ENCODE peak calls at places on chromosomes 11 and 22, in nine cellular contexts. One of them, this sample, is unnamed.

GRCh38 chr22:22697377-22698120 is 53.1 kb downstream of the GGTLC2 start:
- DNase-seq in upper lobe of right lung: no peak
- DNase-seq in choroid plexus epithelial cell: no peak
- DNase-seq in Calu3: no peak
- DNase-seq in MCF 10A: no peak
- DNase-seq in fibroblast of lung: no peak
- DNase-seq in GM06990: no peak
- DNase-seq in Caco-2: no peak
- DNase-seq in cardiac fibroblast: no peak
- DNase-seq in this sample: no peak

GRCh38 chr11:1773131-1773510 is 9.4 kb upstream of the CTSD start:
- DNase-seq in MCF 10A: no peak
- DNase-seq in Calu3: no peak
- DNase-seq in cardiac fibroblast: no peak
- DNase-seq in fibroblast of lung: no peak
- DNase-seq in choroid plexus epithelial cell: no peak
- DNase-seq in GM06990: no peak
- DNase-seq in upper lobe of right lung: no peak
- DNase-seq in Caco-2: peak; percentile 39
- DNase-seq in this sample: no peak

GRCh38 chr11:7967826-7968225 is 2.6 kb upstream of the NLRP10 start:
- DNase-seq in upper lobe of right lung: no peak
- DNase-seq in fibroblast of lung: peak; percentile 46
- DNase-seq in Calu3: no peak
- DNase-seq in cardiac fibroblast: no peak
- DNase-seq in choroid plexus epithelial cell: peak; percentile 8
- DNase-seq in MCF 10A: no peak
- DNase-seq in Caco-2: no peak
- DNase-seq in GM06990: no peak
- DNase-seq in this sample: peak; percentile 77

GRCh38 chr22:42439821-42440674 is 7.8 kb upstream of the NFAM1 start:
- DNase-seq in Caco-2: no peak
- DNase-seq in cardiac fibroblast: peak; percentile 42
- DNase-seq in Calu3: peak; percentile 34
- DNase-seq in GM06990: peak; percentile 40
- DNase-seq in fibroblast of lung: peak; percentile 41
- DNase-seq in MCF 10A: peak; percentile 56
- DNase-seq in upper lobe of right lung: peak; percentile 85
- DNase-seq in choroid plexus epithelial cell: peak; percentile 50
- DNase-seq in this sample: no peak

GRCh38 chr22:36366291-36366708 is 21.5 kb downstream of the MYH9 start:
- DNase-seq in MCF 10A: no peak
- DNase-seq in Caco-2: no peak
- DNase-seq in cardiac fibroblast: peak; percentile 58
- DNase-seq in fibroblast of lung: peak; percentile 75
- DNase-seq in choroid plexus epithelial cell: peak; percentile 62
- DNase-seq in upper lobe of right lung: no peak
- DNase-seq in GM06990: no peak
- DNase-seq in Calu3: no peak
- DNase-seq in this sample: no peak

GRCh38 chr11:134372961-134373360 is 39.1 kb downstream of the B3GAT1 start:
- DNase-seq in Calu3: no peak
- DNase-seq in Caco-2: no peak
- DNase-seq in fibroblast of lung: no peak
- DNase-seq in upper lobe of right lung: peak; percentile 37
- DNase-seq in cardiac fibroblast: no peak
- DNase-seq in choroid plexus epithelial cell: no peak
- DNase-seq in MCF 10A: no peak
- DNase-seq in GM06990: no peak
- DNase-seq in this sample: no peak

GRCh38 chr11:128658499-128658898 is 35.4 kb upstream of the FLI1 start:
- DNase-seq in Caco-2: no peak
- DNase-seq in fibroblast of lung: no peak
- DNase-seq in choroid plexus epithelial cell: no peak
- DNase-seq in Calu3: no peak
- DNase-seq in MCF 10A: no peak
- DNase-seq in cardiac fibroblast: no peak
- DNase-seq in GM06990: no peak
- DNase-seq in upper lobe of right lung: no peak
- DNase-seq in this sample: no peak

GRCh38 chr22:34975721-34976120 is 90.2 kb upstream of the ISX start:
- DNase-seq in GM06990: no peak
- DNase-seq in Caco-2: no peak
- DNase-seq in cardiac fibroblast: no peak
- DNase-seq in MCF 10A: no peak
- DNase-seq in Calu3: no peak
- DNase-seq in upper lobe of right lung: no peak
- DNase-seq in choroid plexus epithelial cell: no peak
- DNase-seq in fibroblast of lung: no peak
- DNase-seq in this sample: peak; percentile 7

GRCh38 chr11:44755553-44756505 is 29.1 kb downstream of the TSPAN18 start:
- DNase-seq in fibroblast of lung: no peak
- DNase-seq in cardiac fibroblast: no peak
- DNase-seq in Caco-2: no peak
- DNase-seq in Calu3: no peak
- DNase-seq in choroid plexus epithelial cell: no peak
- DNase-seq in MCF 10A: peak; percentile 39
- DNase-seq in upper lobe of right lung: peak; percentile 54
- DNase-seq in GM06990: no peak
- DNase-seq in this sample: peak; percentile 91

GRCh38 chr22:37485006-37485713 is 1.0 kb downstream of the MFNG start:
- DNase-seq in choroid plexus epithelial cell: no peak
- DNase-seq in Caco-2: no peak
- DNase-seq in Calu3: no peak
- DNase-seq in cardiac fibroblast: no peak
- DNase-seq in upper lobe of right lung: peak; percentile 76
- DNase-seq in fibroblast of lung: no peak
- DNase-seq in GM06990: peak; percentile 78
- DNase-seq in MCF 10A: no peak
- DNase-seq in this sample: no peak

GRCh38 chr22:49112176-49112575 is 715.5 kb downstream of the BRD1 start:
- DNase-seq in choroid plexus epithelial cell: no peak
- DNase-seq in Calu3: no peak
- DNase-seq in cardiac fibroblast: no peak
- DNase-seq in upper lobe of right lung: no peak
- DNase-seq in MCF 10A: no peak
- DNase-seq in fibroblast of lung: no peak
- DNase-seq in GM06990: no peak
- DNase-seq in Caco-2: no peak
- DNase-seq in this sample: no peak

GRCh38 chr11:34145847-34146381 is 40.5 kb downstream of the NAT10 start:
- DNase-seq in Caco-2: no peak
- DNase-seq in MCF 10A: no peak
- DNase-seq in cardiac fibroblast: no peak
- DNase-seq in fibroblast of lung: no peak
- DNase-seq in choroid plexus epithelial cell: no peak
- DNase-seq in GM06990: peak; percentile 52
- DNase-seq in Calu3: no peak
- DNase-seq in upper lobe of right lung: no peak
- DNase-seq in this sample: no peak

GRCh38 chr22:19730662-19731360 is 7.5 kb downstream of the GP1BB start:
- DNase-seq in choroid plexus epithelial cell: peak; percentile 82
- DNase-seq in upper lobe of right lung: peak; percentile 91
- DNase-seq in MCF 10A: peak; percentile 76
- DNase-seq in cardiac fibroblast: peak; percentile 81
- DNase-seq in GM06990: peak; percentile 68
- DNase-seq in Calu3: peak; percentile 89
- DNase-seq in Caco-2: peak; percentile 83
- DNase-seq in fibroblast of lung: peak; percentile 69
- DNase-seq in this sample: peak; percentile 66

GRCh38 chr11:612961-613300 is 2.8 kb downstream of the IRF7 start:
- DNase-seq in Calu3: no peak
- DNase-seq in fibroblast of lung: no peak
- DNase-seq in upper lobe of right lung: peak; percentile 63
- DNase-seq in MCF 10A: no peak
- DNase-seq in cardiac fibroblast: no peak
- DNase-seq in Caco-2: no peak
- DNase-seq in choroid plexus epithelial cell: no peak
- DNase-seq in GM06990: no peak
- DNase-seq in this sample: no peak

DNA sequence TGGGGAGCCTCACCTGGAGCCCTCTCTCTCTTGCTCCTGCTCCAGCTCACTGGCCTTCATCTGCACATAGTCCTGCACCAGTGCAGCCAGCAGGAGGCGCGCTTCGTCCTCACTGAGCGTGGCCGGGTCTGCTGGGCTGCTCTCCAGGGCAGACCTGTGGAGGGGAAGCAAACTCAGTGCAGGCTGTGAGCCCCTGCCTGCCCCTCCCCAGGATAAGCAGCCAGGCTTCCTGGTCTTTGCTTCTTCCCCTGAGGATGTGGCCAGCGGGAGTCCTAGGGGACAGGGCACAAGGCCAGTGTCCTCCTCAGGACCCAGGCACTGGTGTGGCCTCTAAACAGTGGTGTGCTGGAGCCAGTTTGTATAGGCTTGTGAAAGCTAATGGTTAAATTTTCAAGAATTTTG is 2.2 kb downstream of the CALCA start:
- DNase-seq in MCF 10A: peak; percentile 57
- DNase-seq in Calu3: peak; percentile 77
- DNase-seq in fibroblast of lung: peak; percentile 15
- DNase-seq in cardiac fibroblast: no peak
- DNase-seq in GM06990: peak; percentile 29
- DNase-seq in choroid plexus epithelial cell: peak; percentile 38
- DNase-seq in Caco-2: no peak
- DNase-seq in upper lobe of right lung: peak; percentile 72
- DNase-seq in this sample: no peak
- TF ChIP-seq CTCF in MCF 10A: peak; percentile 71
- TF ChIP-seq CTCF in Calu3: peak; percentile 69
- TF ChIP-seq CTCF in fibroblast of lung: peak; percentile 62
- TF ChIP-seq CTCF in cardiac fibroblast: peak; percentile 80
- TF ChIP-seq CTCF in GM06990: peak; percentile 79
- TF ChIP-seq CTCF in choroid plexus epithelial cell: peak; percentile 68
- TF ChIP-seq CTCF in Caco-2: peak; percentile 34
- TF ChIP-seq CTCF in upper lobe of right lung: peak; percentile 25
- TF ChIP-seq CTCF in this sample: peak; percentile 36

DNA sequence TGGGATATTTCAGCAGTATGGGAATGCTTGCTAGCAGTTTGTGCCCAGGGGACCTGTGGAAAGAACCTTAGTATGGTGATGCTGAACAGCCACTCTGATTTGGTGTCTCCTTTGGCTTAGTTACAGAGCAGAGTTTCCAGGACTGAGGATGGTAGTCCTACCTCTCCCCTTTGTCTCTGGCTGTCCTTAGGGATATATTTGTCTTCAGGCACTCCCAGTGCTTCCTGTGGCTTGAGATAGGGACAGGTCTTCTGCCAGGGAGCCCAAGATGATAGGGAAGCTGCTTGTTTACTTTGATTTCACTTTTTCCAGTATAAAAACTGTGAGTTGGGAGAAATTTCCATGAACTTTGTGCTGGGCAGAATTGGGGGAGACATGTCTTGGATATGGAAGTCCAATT is 28.2 kb downstream of the ANKRD42 start:
- DNase-seq in upper lobe of right lung: no peak
- DNase-seq in Caco-2: no peak
- DNase-seq in cardiac fibroblast: no peak
- DNase-seq in fibroblast of lung: no peak
- DNase-seq in MCF 10A: no peak
- DNase-seq in GM06990: no peak
- DNase-seq in choroid plexus epithelial cell: no peak
- DNase-seq in Calu3: no peak
- DNase-seq in this sample: no peak
- TF ChIP-seq CTCF in upper lobe of right lung: no peak
- TF ChIP-seq CTCF in Caco-2: no peak
- TF ChIP-seq CTCF in cardiac fibroblast: no peak
- TF ChIP-seq CTCF in fibroblast of lung: no peak
- TF ChIP-seq CTCF in MCF 10A: no peak
- TF ChIP-seq CTCF in GM06990: no peak
- TF ChIP-seq CTCF in choroid plexus epithelial cell: no peak
- TF ChIP-seq CTCF in Calu3: no peak
- TF ChIP-seq CTCF in this sample: no peak

GRCh38 chr11:4202749-4203148 is 108.2 kb downstream of the RRM1 start:
- DNase-seq in MCF 10A: no peak
- DNase-seq in upper lobe of right lung: no peak
- DNase-seq in Calu3: no peak
- DNase-seq in fibroblast of lung: no peak
- DNase-seq in choroid plexus epithelial cell: no peak
- DNase-seq in GM06990: no peak
- DNase-seq in Caco-2: no peak
- DNase-seq in cardiac fibroblast: no peak
- DNase-seq in this sample: no peak

DNA sequence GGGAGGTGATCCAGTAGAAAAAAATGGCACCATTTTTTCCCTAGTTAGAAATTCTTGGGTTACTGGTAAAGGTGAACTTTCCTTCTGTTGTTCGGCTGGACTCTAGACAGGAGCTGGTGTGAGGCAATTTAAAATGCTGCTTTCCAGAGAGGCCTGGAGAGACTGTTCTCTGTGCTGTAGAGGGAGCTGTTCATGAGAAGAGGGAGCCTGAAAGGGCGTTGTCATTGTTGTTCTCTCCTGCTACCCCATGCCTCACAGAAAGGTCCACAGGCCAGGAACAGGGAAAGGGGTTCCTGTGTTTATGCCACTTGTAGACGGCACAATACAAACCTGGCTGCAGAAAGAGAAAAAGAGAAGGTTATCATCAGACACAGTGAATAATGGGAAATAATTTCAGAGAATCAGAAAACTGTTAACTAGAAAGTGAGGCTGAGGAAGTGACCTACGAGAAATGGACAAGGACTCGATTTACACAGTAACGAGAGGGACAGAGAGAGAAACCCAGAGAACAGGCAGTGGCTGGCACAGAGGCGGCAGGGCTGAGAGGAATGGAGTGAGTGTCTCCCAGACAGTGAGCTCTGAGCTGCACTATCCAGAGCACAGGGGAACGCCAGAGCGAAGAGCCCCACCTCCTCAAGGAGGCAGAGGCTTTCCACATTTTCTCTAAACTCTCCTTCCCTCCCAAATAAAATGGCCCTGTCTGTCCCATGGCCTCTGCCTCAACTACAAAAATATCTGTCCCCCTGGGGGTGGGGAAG is 109.2 kb downstream of the RRM1 start:
- DNase-seq in MCF 10A: no peak
- DNase-seq in cardiac fibroblast: no peak
- DNase-seq in choroid plexus epithelial cell: no peak
- DNase-seq in Calu3: no peak
- DNase-seq in GM06990: no peak
- DNase-seq in Caco-2: no peak
- DNase-seq in fibroblast of lung: no peak
- DNase-seq in upper lobe of right lung: no peak
- DNase-seq in this sample: no peak
- TF ChIP-seq CTCF in MCF 10A: no peak
- TF ChIP-seq CTCF in cardiac fibroblast: no peak
- TF ChIP-seq CTCF in choroid plexus epithelial cell: peak; percentile 11
- TF ChIP-seq CTCF in Calu3: no peak
- TF ChIP-seq CTCF in GM06990: no peak
- TF ChIP-seq CTCF in Caco-2: peak; percentile 12
- TF ChIP-seq CTCF in fibroblast of lung: no peak
- TF ChIP-seq CTCF in upper lobe of right lung: no peak
- TF ChIP-seq CTCF in this sample: peak; percentile 4

DNA sequence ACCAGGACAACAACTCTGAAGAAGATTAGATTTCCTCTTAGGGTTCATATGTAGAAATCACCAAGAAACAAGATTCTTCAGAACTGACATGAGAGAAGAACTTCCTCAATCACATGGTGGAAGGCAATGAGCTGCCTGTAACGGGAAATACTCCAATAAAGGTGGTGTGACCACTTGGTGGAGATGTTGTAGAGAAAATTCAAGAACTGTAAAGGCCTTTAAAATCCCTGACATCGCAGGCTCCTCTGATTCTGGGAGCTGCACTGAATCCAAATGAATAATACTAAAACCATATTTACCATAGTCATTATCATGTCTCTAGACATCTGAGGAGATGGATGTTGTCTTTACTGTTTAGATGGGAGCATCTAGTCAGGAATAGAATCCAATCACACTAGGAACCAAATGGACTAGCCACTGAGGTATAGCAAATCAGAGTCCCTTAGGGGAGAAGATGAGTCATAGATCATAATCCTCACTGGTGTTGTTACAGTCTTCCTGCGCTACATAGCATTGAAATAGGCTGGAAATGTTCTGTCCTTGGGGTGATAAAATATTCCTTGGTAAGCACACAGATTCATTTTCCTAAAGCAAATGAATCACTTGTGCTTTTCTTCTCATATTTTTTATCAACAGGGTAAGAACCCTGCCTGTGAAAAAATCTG is 321.6 kb upstream of the TENM4 start:
- DNase-seq in choroid plexus epithelial cell: peak; percentile 10
- DNase-seq in MCF 10A: peak; percentile 24
- DNase-seq in fibroblast of lung: peak; percentile 36
- DNase-seq in GM06990: no peak
- DNase-seq in cardiac fibroblast: no peak
- DNase-seq in Caco-2: no peak
- DNase-seq in Calu3: no peak
- DNase-seq in upper lobe of right lung: no peak
- DNase-seq in this sample: no peak
- TF ChIP-seq CTCF in choroid plexus epithelial cell: no peak
- TF ChIP-seq CTCF in MCF 10A: no peak
- TF ChIP-seq CTCF in fibroblast of lung: peak; percentile 3
- TF ChIP-seq CTCF in GM06990: no peak
- TF ChIP-seq CTCF in cardiac fibroblast: no peak
- TF ChIP-seq CTCF in Caco-2: no peak
- TF ChIP-seq CTCF in Calu3: no peak
- TF ChIP-seq CTCF in upper lobe of right lung: peak; percentile 25
- TF ChIP-seq CTCF in this sample: no peak

This sample was measured in AG10803.